ENCODE peak calls at places on chromosomes 6 and 20, in eight cellular contexts. W is activated naive CD4-positive, alpha-beta T cell; F is NAMALWA; Y is B cell; U is ecto neural progenitor cell; J is Kasumi-1; I is amniotic stem cell; T is stimulated activated naive CD8-positive, alpha-beta T cell treated with anti-CD3 and anti-CD28 coated beads, Interleukin-15, Interleukin-2, amounts not matched to agents 100 U/mL and 50 U/mL, for 24 hours. V is an unnamed sample.

GRCh38 chr6:42099340-42100028 is 42.9 kb downstream of the C6orf132 start:
- DNase-seq in W (no peak), F (no peak), Y (no peak), U (no peak), J (no peak), I (no peak), T (peak; percentile 19), V (no peak)

GRCh38 chr6:76240092-76240491 is 167.6 kb upstream of the IMPG1 start:
- DNase-seq in W (no peak), F (no peak), Y (no peak), U (no peak), J (no peak), I (no peak), T (no peak), V (no peak)

GRCh38 chr6:55977959-55978358 is 102.6 kb upstream of the BMP5 start:
- DNase-seq in W (no peak), F (no peak), Y (no peak), U (no peak), J (no peak), I (no peak), T (no peak), V (no peak)

GRCh38 chr6:47044418-47044817 is 2.3 kb upstream of the ADGRF1 start:
- DNase-seq in W (no peak), F (no peak), Y (no peak), U (no peak), J (no peak), I (no peak), T (no peak), V (no peak)

GRCh38 chr6:155883741-155884140 is 428.1 kb upstream of the NOX3 start:
- DNase-seq in W (no peak), F (no peak), Y (no peak), U (no peak), J (no peak), I (no peak), T (no peak), V (no peak)

GRCh38 chr20:5531318-5532081 is 214.7 kb upstream of the PROKR2 start:
- DNase-seq in W (no peak), F (no peak), Y (no peak), U (no peak), J (no peak), I (no peak), T (no peak), V (no peak)

GRCh38 chr6:11575408-11576033 is 38.0 kb downstream of the TMEM170B start:
- DNase-seq in W (peak; percentile 0), F (peak; percentile 82), Y (peak; percentile 70), U (no peak), J (peak; percentile 94), I (peak; percentile 54), T (peak; percentile 34), V (peak; percentile 37)

GRCh38 chr6:133953634-133954415 is 801 bp downstream of the TBPL1 start:
- DNase-seq in W (no peak), F (peak; percentile 78), Y (peak; percentile 13), U (no peak), J (no peak), I (no peak), T (no peak), V (no peak)

GRCh38 chr6:33621396-33622388 is 570 bp downstream of the ITPR3 start:
- DNase-seq in W (peak; percentile 21), F (peak; percentile 57), Y (peak; percentile 62), U (peak; percentile 61), J (no peak), I (no peak), T (peak; percentile 52), V (no peak)

GRCh38 chr20:43744121-43744520 is 17.3 kb upstream of the GTSF1L start:
- DNase-seq in W (no peak), F (no peak), Y (no peak), U (no peak), J (no peak), I (no peak), T (peak; percentile 51), V (no peak)

GRCh38 chr6:139636391-139636790 is 261.9 kb upstream of the CITED2 start:
- DNase-seq in W (no peak), F (no peak), Y (no peak), U (no peak), J (no peak), I (no peak), T (no peak), V (no peak)

GRCh38 chr6:56223995-56224394 is 23.4 kb downstream of the COL21A1 start:
- DNase-seq in W (no peak), F (no peak), Y (no peak), U (no peak), J (no peak), I (no peak), T (no peak), V (no peak)

GRCh38 chr6:14228571-14228970 is 111.0 kb downstream of the CD83 start:
- DNase-seq in W (no peak), F (peak; percentile 16), Y (no peak), U (no peak), J (no peak), I (no peak), T (peak; percentile 61), V (no peak)

GRCh38 chr6:166955865-166956443 is 396 bp downstream of the RNASET2 start:
- DNase-seq in W (no peak), F (no peak), Y (no peak), U (no peak), J (no peak), I (no peak), T (no peak), V (no peak)

GRCh38 chr6:22141271-22141745 is 155.5 kb downstream of the PRL start:
- DNase-seq in W (no peak), F (no peak), Y (no peak), U (no peak), J (no peak), I (no peak), T (no peak), V (no peak)

GRCh38 chr6:148818939-148819575 is 72.2 kb downstream of the UST start:
- DNase-seq in W (no peak), F (no peak), Y (no peak), U (no peak), J (no peak), I (no peak), T (no peak), V (no peak)

GRCh38 chr6:34120953-34121675 is 24.8 kb downstream of the GRM4 start:
- DNase-seq in W (no peak), F (no peak), Y (no peak), U (no peak), J (no peak), I (no peak), T (no peak), V (no peak)

GRCh38 chr20:58078741-58079522 is 149.5 kb downstream of the ANKRD60 start:
- DNase-seq in W (no peak), F (no peak), Y (no peak), U (peak; percentile 28), J (no peak), I (no peak), T (no peak), V (no peak)

GRCh38 chr20:48170625-48171024 is 385.3 kb upstream of the SULF2 start:
- DNase-seq in W (no peak), F (no peak), Y (no peak), U (no peak), J (no peak), I (no peak), T (no peak), V (no peak)

GRCh38 chr6:154258064-154258757 is 98.4 kb downstream of the IPCEF1 start:
- DNase-seq in W (no peak), F (no peak), Y (no peak), U (no peak), J (peak; percentile 91), I (no peak), T (no peak), V (no peak)

GRCh38 chr20:31881945-31882344 is 11.5 kb downstream of the TTLL9 start:
- DNase-seq in W (no peak), F (no peak), Y (no peak), U (peak; percentile 11), J (no peak), I (no peak), T (no peak), V (no peak)

GRCh38 chr20:24648919-24649318 is 179.5 kb downstream of the SYNDIG1 start:
- DNase-seq in W (no peak), F (no peak), Y (no peak), U (no peak), J (no peak), I (no peak), T (no peak), V (no peak)

GRCh38 chr6:109349419-109349987 is 32.8 kb downstream of the CD164 start:
- DNase-seq in W (no peak), F (no peak), Y (no peak), U (no peak), J (peak; percentile 6), I (no peak), T (no peak), V (no peak)

GRCh38 chr20:42100137-42100704 is 482.0 kb upstream of the CHD6 start:
- DNase-seq in W (no peak), F (no peak), Y (no peak), U (no peak), J (no peak), I (no peak), T (no peak), V (no peak)

V was measured in substantia nigra.